ENCODE peak calls at places on chromosomes 3 and 15, in ten cellular contexts. W is ovary; I is pancreas; M is uterus; Z is thoracic aorta; G is CD8-positive, alpha-beta memory T cell; V is body of pancreas; R is right cardiac atrium; E is IMR-90; H is HCT116. U is an unnamed sample. For H3K4me1, the result is how much of the 10 kb centered on the place peaks cover.

GRCh38 chr3:172298247-172298646 is 150.0 kb downstream of the GHSR start:
- DNase-seq in Z (no peak), M (no peak), E (no peak), I (no peak), W (no peak), R (no peak), V (no peak), G (no peak), H (no peak), U (no peak)

GRCh38 chr3:157637866-157638265 is 134.7 kb upstream of the VEPH1 start:
- DNase-seq in Z (no peak), V (no peak), H (no peak), R (no peak), M (no peak), W (no peak), E (no peak), G (no peak), I (no peak), U (no peak)

GRCh38 chr3:4778119-4778518 is 201.1 kb upstream of the BHLHE40 start:
- DNase-seq in R (no peak), G (no peak), M (no peak), Z (no peak), V (no peak), W (no peak), H (no peak), E (no peak), I (no peak), U (no peak)

GRCh38 chr3:30368978-30369377 is 237.4 kb upstream of the TGFBR2 start:
- DNase-seq in M (no peak), Z (no peak), V (no peak), R (no peak), G (no peak), W (no peak), I (no peak), E (peak), H (no peak), U (no peak)

GRCh38 chr3:114011059-114011797 is 45.1 kb downstream of the CCDC191 start:
- DNase-seq in I (no peak), G (no peak), M (no peak), R (no peak), W (no peak), Z (no peak), E (no peak), H (no peak), V (no peak), U (no peak)

GRCh38 chr3:156472150-156472549 is 82.8 kb downstream of the SSR3 start:
- DNase-seq in Z (no peak), R (no peak), E (no peak), V (no peak), H (no peak), W (no peak), G (no peak), M (no peak), I (no peak), U (no peak)

GRCh38 chr3:56800373-56801150 is 1.2 kb downstream of the ARHGEF3 start:
- DNase-seq in W (no peak), H (no peak), G (peak), E (no peak), M (no peak), V (peak), I (no peak), R (no peak), Z (no peak), U (no peak)

GRCh38 chr3:195250473-195251251 is 20.3 kb downstream of the XXYLT1 start:
- DNase-seq in M (peak), H (no peak), Z (no peak), V (peak), G (no peak), I (no peak), E (no peak), W (no peak), R (no peak), U (peak)

GRCh38 chr3:147038456-147038855 is 367.9 kb downstream of the ZIC4 start:
- DNase-seq in G (no peak), E (no peak), H (no peak), R (no peak), V (no peak), Z (no peak), W (no peak), M (no peak), I (no peak), U (no peak)

GRCh38 chr3:86793786-86794185 is 197.2 kb downstream of the VGLL3 start:
- DNase-seq in H (no peak), I (no peak), G (no peak), Z (no peak), M (no peak), W (no peak), V (peak), R (no peak), E (peak), U (no peak)

GRCh38 chr15:27121672-27122071 is 150.7 kb downstream of the GABRG3 start:
- DNase-seq in W (no peak), M (no peak), G (no peak), E (no peak), R (no peak), H (no peak), V (no peak), Z (no peak), I (no peak), U (no peak)
- H3K4me3 ChIP-seq in W (no peak), M (no peak), G (no peak), E (no peak), R (no peak), H (no peak), V (no peak), Z (no peak), I (no peak), U (no peak)

DNA sequence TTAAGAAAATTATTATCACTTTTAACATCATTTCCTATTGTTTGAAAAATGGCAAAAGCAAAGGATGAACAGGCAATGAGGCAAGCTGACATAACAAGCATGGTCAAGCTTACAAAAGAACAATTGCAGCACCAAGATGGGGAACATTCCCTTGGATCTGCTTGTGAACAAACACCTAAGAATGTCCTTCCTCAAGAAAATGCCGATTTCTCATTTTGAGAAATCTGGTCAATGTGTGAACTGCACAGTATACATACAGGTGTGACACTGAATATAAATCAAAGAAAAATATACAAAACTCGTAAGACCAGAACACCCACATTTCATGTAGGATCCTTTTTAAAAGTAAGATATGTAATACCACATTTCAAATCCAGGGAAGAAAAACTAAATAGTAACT is 58.9 kb downstream of the LRRFIP2 start:
- DNase-seq in R (no peak), M (no peak), V (no peak), W (no peak), G (no peak), Z (no peak), I (no peak), E (peak), H (no peak), U (no peak)
- H3K27ac ChIP-seq in R (no peak), M (peak), V (no peak), W (peak), G (no peak), Z (peak), I (no peak), E (no peak), H (no peak), U (no peak)

GRCh38 chr3:14288833-14289451 is 110.3 kb downstream of the LSM3 start:
- DNase-seq in E (no peak), M (no peak), W (no peak), H (no peak), I (no peak), G (no peak), V (no peak), R (no peak), Z (no peak), U (no peak)
- H3K4me1 ChIP-seq in E (under half), M (under half), W (under half), H (under half), I (under half), G (under half), V (under half), R (under half), Z (under half), U (half or more)

GRCh38 chr3:158992466-158992865 is 190.6 kb downstream of the MFSD1 start:
- DNase-seq in I (no peak), H (no peak), E (no peak), V (no peak), W (no peak), M (no peak), R (no peak), Z (no peak), G (no peak), U (no peak)

DNA sequence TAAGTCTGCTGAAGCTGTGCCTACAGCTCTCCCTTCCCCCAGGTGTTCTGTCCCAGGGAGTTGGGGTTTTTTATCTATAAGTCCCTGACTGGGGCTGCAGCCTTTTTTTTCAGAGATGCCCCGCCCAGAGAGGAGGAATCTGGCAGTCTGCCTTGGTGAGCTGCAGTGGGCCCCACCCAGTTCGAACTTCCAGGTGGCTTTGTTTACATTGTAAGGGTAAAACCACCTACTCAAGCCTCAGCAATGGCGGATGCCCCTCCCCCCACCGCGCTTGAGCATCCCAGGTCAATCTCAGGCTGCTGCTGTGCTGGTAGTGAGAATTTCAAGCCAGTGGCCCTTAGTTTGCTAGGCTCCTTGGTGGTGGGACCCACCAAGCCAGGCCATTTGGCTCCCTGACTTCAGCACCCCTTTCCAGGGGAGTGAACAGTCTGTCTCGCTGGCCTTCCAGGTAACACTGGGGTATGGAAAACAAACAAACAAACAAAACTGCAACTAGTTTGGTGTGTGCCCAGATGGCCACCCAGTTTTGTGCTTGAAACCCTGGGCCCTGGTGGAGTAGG is 189.4 kb downstream of the MFSD1 start:
- DNase-seq in G (no peak), Z (no peak), W (no peak), R (no peak), I (peak), E (no peak), H (no peak), M (no peak), V (peak), U (no peak)
- H3K4me3 ChIP-seq in G (no peak), Z (no peak), W (no peak), R (no peak), I (no peak), E (no peak), H (no peak), M (no peak), V (no peak), U (no peak)

DNA sequence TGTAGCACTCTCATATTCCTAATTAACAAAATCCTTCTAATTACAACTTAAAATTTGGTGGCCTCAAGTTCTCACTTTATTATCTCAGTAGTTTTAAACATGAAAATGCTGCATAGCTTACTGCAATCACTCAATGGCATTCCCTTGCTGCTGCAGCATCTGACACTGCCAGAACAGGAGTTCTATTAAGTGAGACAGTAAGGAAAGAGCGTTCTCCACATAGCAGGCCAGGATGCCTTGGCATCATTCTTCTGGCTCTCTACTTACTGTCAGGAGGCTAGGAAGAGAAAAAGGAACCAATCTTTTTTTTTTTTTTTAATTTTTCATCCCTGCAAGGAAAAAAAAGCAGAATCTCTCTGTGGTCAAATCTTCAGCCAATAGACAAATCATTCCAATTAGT is 3.2 kb downstream of the CNBP start:
- DNase-seq in V (no peak), R (no peak), E (no peak), I (no peak), H (no peak), Z (no peak), M (no peak), G (no peak), W (no peak), U (no peak)
- H3K27ac ChIP-seq in V (peak), R (no peak), E (peak), I (no peak), H (no peak), Z (no peak), M (peak), G (no peak), W (no peak), U (peak)

GRCh38 chr3:127053979-127054378 is 71.1 kb downstream of the PLXNA1 start:
- DNase-seq in E (no peak), R (peak), M (no peak), G (no peak), Z (no peak), W (no peak), H (no peak), V (no peak), I (peak), U (peak)

GRCh38 chr3:127050733-127051132 is 67.8 kb downstream of the PLXNA1 start:
- DNase-seq in W (no peak), R (no peak), M (no peak), I (peak), V (no peak), G (no peak), H (no peak), E (no peak), Z (no peak), U (peak)

GRCh38 chr3:127052121-127052561 is 69.2 kb downstream of the PLXNA1 start:
- DNase-seq in Z (no peak), I (peak), M (peak), W (peak), V (peak), G (no peak), H (no peak), E (no peak), R (peak), U (peak)

GRCh38 chr3:127053026-127053425 is 70.1 kb downstream of the PLXNA1 start:
- DNase-seq in E (no peak), V (no peak), R (no peak), G (no peak), W (no peak), I (peak), M (no peak), Z (no peak), H (no peak), U (no peak)

GRCh38 chr3:127053450-127053849 is 70.5 kb downstream of the PLXNA1 start:
- DNase-seq in V (no peak), I (peak), G (no peak), H (no peak), R (peak), E (no peak), M (no peak), W (no peak), Z (no peak), U (peak)
- H3K4me1 ChIP-seq in V (under half), I (under half), G (under half), H (under half), R (under half), E (under half), M (under half), W (under half), Z (under half), U (under half)

GRCh38 chr15:94297543-94297942 is 66.2 kb downstream of the MCTP2 start:
- DNase-seq in G (no peak), V (peak), Z (no peak), H (no peak), E (no peak), W (no peak), R (no peak), I (no peak), M (no peak), U (no peak)
- H3K4me3 ChIP-seq in G (no peak), V (no peak), Z (no peak), H (no peak), E (no peak), W (no peak), R (no peak), I (no peak), M (no peak), U (no peak)